ENCODE peak calls at places on chromosomes 16 and 17, in eight cellular contexts. One of them, this sample, is unnamed.

GRCh38 chr16:84740596-84741071 is 40.8 kb downstream of the USP10 start:
- DNase-seq in IMR-90: no peak
- DNase-seq in sciatic nerve: no peak
- DNase-seq in germinal center: no peak
- DNase-seq in activated CD4-positive, alpha-beta T cell treated with anti-CD3 and anti-CD28 coated beads, Interleukin-2, amount 10 ng/mL, durations not matched to agents 7 days and 5 days: no peak
- DNase-seq in stimulated activated CD8-positive, alpha-beta memory T cell treated with anti-CD3 and anti-CD28 coated beads, Interleukin-4, amount 100 ng/mL, for 1 hour: no peak
- DNase-seq in GM12865: no peak
- DNase-seq in HS-5: no peak
- DNase-seq in this sample: no peak

GRCh38 chr16:70735141-70735979 is 49.5 kb upstream of the MTSS2 start:
- DNase-seq in stimulated activated CD8-positive, alpha-beta memory T cell treated with anti-CD3 and anti-CD28 coated beads, Interleukin-4, amount 100 ng/mL, for 1 hour: no peak
- DNase-seq in activated CD4-positive, alpha-beta T cell treated with anti-CD3 and anti-CD28 coated beads, Interleukin-2, amount 10 ng/mL, durations not matched to agents 7 days and 5 days: no peak
- DNase-seq in IMR-90: peak
- DNase-seq in germinal center: no peak
- DNase-seq in GM12865: no peak
- DNase-seq in HS-5: no peak
- DNase-seq in sciatic nerve: no peak
- DNase-seq in this sample: no peak

GRCh38 chr16:13453325-13453724 is 466.6 kb upstream of the ERCC4 start:
- DNase-seq in activated CD4-positive, alpha-beta T cell treated with anti-CD3 and anti-CD28 coated beads, Interleukin-2, amount 10 ng/mL, durations not matched to agents 7 days and 5 days: no peak
- DNase-seq in IMR-90: no peak
- DNase-seq in GM12865: peak
- DNase-seq in stimulated activated CD8-positive, alpha-beta memory T cell treated with anti-CD3 and anti-CD28 coated beads, Interleukin-4, amount 100 ng/mL, for 1 hour: no peak
- DNase-seq in sciatic nerve: no peak
- DNase-seq in HS-5: no peak
- DNase-seq in germinal center: no peak
- DNase-seq in this sample: no peak

GRCh38 chr16:12801511-12802042 is 2.1 kb downstream of the CPPED1 start:
- DNase-seq in activated CD4-positive, alpha-beta T cell treated with anti-CD3 and anti-CD28 coated beads, Interleukin-2, amount 10 ng/mL, durations not matched to agents 7 days and 5 days: peak
- DNase-seq in HS-5: peak
- DNase-seq in stimulated activated CD8-positive, alpha-beta memory T cell treated with anti-CD3 and anti-CD28 coated beads, Interleukin-4, amount 100 ng/mL, for 1 hour: no peak
- DNase-seq in GM12865: peak
- DNase-seq in IMR-90: peak
- DNase-seq in sciatic nerve: no peak
- DNase-seq in germinal center: peak
- DNase-seq in this sample: peak

GRCh38 chr17:27893834-27894503 is 804 bp upstream of the LYRM9 start:
- DNase-seq in IMR-90: no peak
- DNase-seq in sciatic nerve: no peak
- DNase-seq in germinal center: no peak
- DNase-seq in HS-5: no peak
- DNase-seq in stimulated activated CD8-positive, alpha-beta memory T cell treated with anti-CD3 and anti-CD28 coated beads, Interleukin-4, amount 100 ng/mL, for 1 hour: no peak
- DNase-seq in activated CD4-positive, alpha-beta T cell treated with anti-CD3 and anti-CD28 coated beads, Interleukin-2, amount 10 ng/mL, durations not matched to agents 7 days and 5 days: no peak
- DNase-seq in GM12865: no peak
- DNase-seq in this sample: no peak

GRCh38 chr17:48023408-48024148 is 14.0 kb downstream of the COPZ2 start:
- DNase-seq in GM12865: peak
- DNase-seq in stimulated activated CD8-positive, alpha-beta memory T cell treated with anti-CD3 and anti-CD28 coated beads, Interleukin-4, amount 100 ng/mL, for 1 hour: no peak
- DNase-seq in activated CD4-positive, alpha-beta T cell treated with anti-CD3 and anti-CD28 coated beads, Interleukin-2, amount 10 ng/mL, durations not matched to agents 7 days and 5 days: peak
- DNase-seq in HS-5: no peak
- DNase-seq in sciatic nerve: peak
- DNase-seq in germinal center: peak
- DNase-seq in IMR-90: peak
- DNase-seq in this sample: no peak

GRCh38 chr16:71855937-71856662 is 10.3 kb downstream of the ATXN1L start:
- DNase-seq in GM12865: peak
- DNase-seq in germinal center: no peak
- DNase-seq in HS-5: no peak
- DNase-seq in sciatic nerve: no peak
- DNase-seq in IMR-90: no peak
- DNase-seq in stimulated activated CD8-positive, alpha-beta memory T cell treated with anti-CD3 and anti-CD28 coated beads, Interleukin-4, amount 100 ng/mL, for 1 hour: no peak
- DNase-seq in activated CD4-positive, alpha-beta T cell treated with anti-CD3 and anti-CD28 coated beads, Interleukin-2, amount 10 ng/mL, durations not matched to agents 7 days and 5 days: no peak
- DNase-seq in this sample: no peak

GRCh38 chr16:29742683-29743275 is 3.0 kb downstream of the C16orf54 start:
- DNase-seq in IMR-90: no peak
- DNase-seq in HS-5: no peak
- DNase-seq in activated CD4-positive, alpha-beta T cell treated with anti-CD3 and anti-CD28 coated beads, Interleukin-2, amount 10 ng/mL, durations not matched to agents 7 days and 5 days: no peak
- DNase-seq in stimulated activated CD8-positive, alpha-beta memory T cell treated with anti-CD3 and anti-CD28 coated beads, Interleukin-4, amount 100 ng/mL, for 1 hour: no peak
- DNase-seq in sciatic nerve: no peak
- DNase-seq in germinal center: no peak
- DNase-seq in GM12865: no peak
- DNase-seq in this sample: no peak

GRCh38 chr17:76373481-76373825 is 11.0 kb upstream of the SPHK1 start:
- DNase-seq in GM12865: no peak
- DNase-seq in HS-5: no peak
- DNase-seq in sciatic nerve: no peak
- DNase-seq in activated CD4-positive, alpha-beta T cell treated with anti-CD3 and anti-CD28 coated beads, Interleukin-2, amount 10 ng/mL, durations not matched to agents 7 days and 5 days: no peak
- DNase-seq in IMR-90: no peak
- DNase-seq in germinal center: no peak
- DNase-seq in stimulated activated CD8-positive, alpha-beta memory T cell treated with anti-CD3 and anti-CD28 coated beads, Interleukin-4, amount 100 ng/mL, for 1 hour: no peak
- DNase-seq in this sample: no peak

GRCh38 chr16:23104032-23104955 is 45.0 kb downstream of the USP31 start:
- DNase-seq in sciatic nerve: no peak
- DNase-seq in germinal center: no peak
- DNase-seq in GM12865: no peak
- DNase-seq in IMR-90: no peak
- DNase-seq in stimulated activated CD8-positive, alpha-beta memory T cell treated with anti-CD3 and anti-CD28 coated beads, Interleukin-4, amount 100 ng/mL, for 1 hour: no peak
- DNase-seq in activated CD4-positive, alpha-beta T cell treated with anti-CD3 and anti-CD28 coated beads, Interleukin-2, amount 10 ng/mL, durations not matched to agents 7 days and 5 days: no peak
- DNase-seq in HS-5: no peak
- DNase-seq in this sample: no peak

GRCh38 chr16:7363397-7364053 is 30.9 kb downstream of the RBFOX1 start:
- DNase-seq in germinal center: no peak
- DNase-seq in activated CD4-positive, alpha-beta T cell treated with anti-CD3 and anti-CD28 coated beads, Interleukin-2, amount 10 ng/mL, durations not matched to agents 7 days and 5 days: no peak
- DNase-seq in sciatic nerve: no peak
- DNase-seq in HS-5: no peak
- DNase-seq in GM12865: no peak
- DNase-seq in IMR-90: no peak
- DNase-seq in stimulated activated CD8-positive, alpha-beta memory T cell treated with anti-CD3 and anti-CD28 coated beads, Interleukin-4, amount 100 ng/mL, for 1 hour: no peak
- DNase-seq in this sample: no peak

GRCh38 chr16:28261916-28262315 is 30.4 kb upstream of the SBK1 start:
- DNase-seq in IMR-90: no peak
- DNase-seq in HS-5: no peak
- DNase-seq in stimulated activated CD8-positive, alpha-beta memory T cell treated with anti-CD3 and anti-CD28 coated beads, Interleukin-4, amount 100 ng/mL, for 1 hour: no peak
- DNase-seq in GM12865: no peak
- DNase-seq in germinal center: no peak
- DNase-seq in activated CD4-positive, alpha-beta T cell treated with anti-CD3 and anti-CD28 coated beads, Interleukin-2, amount 10 ng/mL, durations not matched to agents 7 days and 5 days: no peak
- DNase-seq in sciatic nerve: no peak
- DNase-seq in this sample: no peak

GRCh38 chr17:17151055-17151454 is 55.1 kb downstream of the PLD6 start:
- DNase-seq in sciatic nerve: no peak
- DNase-seq in HS-5: peak
- DNase-seq in germinal center: no peak
- DNase-seq in GM12865: peak
- DNase-seq in stimulated activated CD8-positive, alpha-beta memory T cell treated with anti-CD3 and anti-CD28 coated beads, Interleukin-4, amount 100 ng/mL, for 1 hour: no peak
- DNase-seq in activated CD4-positive, alpha-beta T cell treated with anti-CD3 and anti-CD28 coated beads, Interleukin-2, amount 10 ng/mL, durations not matched to agents 7 days and 5 days: no peak
- DNase-seq in IMR-90: peak
- DNase-seq in this sample: no peak

GRCh38 chr16:57977418-57978069 is 6.6 kb upstream of the CNGB1 start:
- DNase-seq in germinal center: no peak
- DNase-seq in HS-5: no peak
- DNase-seq in GM12865: no peak
- DNase-seq in activated CD4-positive, alpha-beta T cell treated with anti-CD3 and anti-CD28 coated beads, Interleukin-2, amount 10 ng/mL, durations not matched to agents 7 days and 5 days: no peak
- DNase-seq in IMR-90: no peak
- DNase-seq in sciatic nerve: no peak
- DNase-seq in stimulated activated CD8-positive, alpha-beta memory T cell treated with anti-CD3 and anti-CD28 coated beads, Interleukin-4, amount 100 ng/mL, for 1 hour: no peak
- DNase-seq in this sample: no peak

This sample was measured in KG1.